ENCODE peak calls at places on chromosomes 11 and 22, in six cellular contexts. L is CD4-positive, alpha-beta T cell; W is posterior vena cava; P is stimulated activated CD8-positive, alpha-beta memory T cell treated with anti-CD3 and anti-CD28 coated beads, Interleukin-12 subunit alpha, Interleukin-12 subunit beta, amount 100 ng/mL, for 1 hour; U is EL; N is Panc1. O is an unnamed sample.

GRCh38 chr11:76184551-76184993 is 21.7 kb downstream of the WNT11 start:
- DNase-seq in U (peak; percentile 63), N (no peak), W (no peak), P (no peak), L (no peak), O (no peak)

GRCh38 chr11:63530021-63530420 is 6.6 kb upstream of the PLAAT4 start:
- DNase-seq in W (no peak), P (no peak), N (no peak), L (no peak), U (no peak), O (no peak)

GRCh38 chr11:1050581-1051355 is 14.2 kb upstream of the MUC6 start:
- DNase-seq in N (peak; percentile 54), W (peak; percentile 86), U (peak; percentile 57), P (peak; percentile 47), L (peak; percentile 76), O (peak; percentile 82)

GRCh38 chr11:74434528-74434927 is 32.8 kb downstream of the KCNE3 start:
- DNase-seq in L (no peak), N (no peak), P (no peak), U (no peak), W (no peak), O (no peak)

GRCh38 chr22:44182591-44183588 is 2.2 kb downstream of the PARVG start:
- DNase-seq in P (peak; percentile 12), L (peak; percentile 50), N (no peak), W (peak; percentile 90), U (no peak), O (peak; percentile 88)

GRCh38 chr11:130608267-130608666 is 159.8 kb downstream of the ADAMTS15 start:
- DNase-seq in U (no peak), W (no peak), L (no peak), N (no peak), P (no peak), O (no peak)

GRCh38 chr11:19939415-19939929 is 220.8 kb downstream of the DBX1 start:
- DNase-seq in U (no peak), L (no peak), W (no peak), P (no peak), N (no peak), O (no peak)

GRCh38 chr11:42770444-42771065 is 541.2 kb upstream of the API5 start:
- DNase-seq in U (no peak), P (no peak), L (no peak), N (peak; percentile 8), W (no peak), O (no peak)

GRCh38 chr11:30579348-30579747 is 6.8 kb downstream of the MPPED2 start:
- DNase-seq in L (no peak), N (no peak), P (no peak), W (no peak), U (no peak), O (no peak)

GRCh38 chr11:1010006-1010405 is 26.5 kb downstream of the MUC6 start:
- DNase-seq in L (no peak), N (no peak), U (no peak), W (no peak), P (no peak), O (no peak)

O was measured in lower lobe of right lung.